ENCODE peak calls at places on chromosomes 7 and 10, in five cellular contexts. M, P, A, K and Z are unnamed samples.

GRCh38 chr7:143503261-143503660 is 25.6 kb downstream of the TAS2R41 start:
- DNase-seq in M (no peak), P (no peak), A (no peak), K (no peak), Z (no peak)

GRCh38 chr10:630581-631073 is 58.8 kb downstream of the DIP2C start:
- DNase-seq in M (no peak), P (no peak), A (no peak), K (no peak), Z (no peak)

GRCh38 chr10:72414642-72415041 is 59.9 kb upstream of the DNAJB12 start:
- DNase-seq in M (no peak), P (no peak), A (no peak), K (no peak), Z (no peak)

GRCh38 chr7:98284335-98285036 is 3.0 kb downstream of the BRI3 start:
- DNase-seq in M (no peak), P (no peak), A (peak), K (peak), Z (peak)

GRCh38 chr7:37645276-37646040 is 38.1 kb upstream of the GPR141 start:
- DNase-seq in M (no peak), P (no peak), A (no peak), K (no peak), Z (no peak)

GRCh38 chr7:120293027-120293426 is 20.1 kb downstream of the KCND2 start:
- DNase-seq in M (no peak), P (no peak), A (no peak), K (no peak), Z (no peak)

GRCh38 chr10:93495654-93496321 is 624 bp upstream of the CEP55 start:
- DNase-seq in M (peak), P (no peak), A (peak), K (peak), Z (peak)

GRCh38 chr7:47588704-47589225 is 6.9 kb upstream of the TNS3 start:
- DNase-seq in M (no peak), P (no peak), A (no peak), K (no peak), Z (no peak)

GRCh38 chr10:122126763-122127659 is 138.0 kb downstream of the TACC2 start:
- DNase-seq in M (no peak), P (no peak), A (peak), K (no peak), Z (peak)